ENCODE peak calls at places on chromosomes 12 and 14, in five cellular contexts. B is prostate gland, V is body of pancreas, A is upper lobe of left lung, L is testis. Y is an unnamed sample.

GRCh38 chr12:4701383-4701782 is 18.8 kb upstream of the GALNT8 start:
- DNase-seq in B (no peak), V (no peak), A (no peak), L (no peak), Y (no peak)

GRCh38 chr12:101076940-101077351 is 133.1 kb downstream of the SLC5A8 start:
- DNase-seq in B (no peak), V (no peak), A (no peak), L (no peak), Y (no peak)

GRCh38 chr14:64878775-64879634 is 702 bp downstream of the SPTB start:
- DNase-seq in B (no peak), V (peak; percentile 20), A (no peak), L (no peak), Y (peak; percentile 63)

GRCh38 chr12:122106891-122107660 is 28.5 kb downstream of the MLXIP start:
- DNase-seq in B (no peak), V (peak; percentile 57), A (peak; percentile 91), L (no peak), Y (no peak)

GRCh38 chr14:24734917-24735500 is 101.0 kb upstream of the GZMB start:
- DNase-seq in B (peak; percentile 71), V (peak; percentile 56), A (no peak), L (peak; percentile 64), Y (peak; percentile 65)

GRCh38 chr12:116524964-116525379 is 34.2 kb upstream of the MAP1LC3B2 start:
- DNase-seq in B (no peak), V (no peak), A (no peak), L (no peak), Y (no peak)

GRCh38 chr12:10170199-10170598 is 1.7 kb downstream of the OLR1 start:
- DNase-seq in B (no peak), V (no peak), A (no peak), L (no peak), Y (no peak)

GRCh38 chr12:51926064-51926632 is 18.8 kb downstream of the ACVRL1 start:
- DNase-seq in B (no peak), V (no peak), A (no peak), L (no peak), Y (peak; percentile 55)

GRCh38 chr12:98456583-98457573 is 58.5 kb upstream of the TMPO start:
- DNase-seq in B (peak; percentile 6), V (peak; percentile 63), A (peak; percentile 49), L (peak; percentile 66), Y (no peak)

GRCh38 chr12:68648179-68648578 is 37.5 kb downstream of the RAP1B start:
- DNase-seq in B (no peak), V (no peak), A (no peak), L (no peak), Y (no peak)

GRCh38 chr12:66708704-66709443 is 30.0 kb upstream of the GRIP1 start:
- DNase-seq in B (no peak), V (no peak), A (no peak), L (no peak), Y (no peak)

GRCh38 chr12:121085113-121085841 is 46.2 kb upstream of the OASL start:
- DNase-seq in B (no peak), V (no peak), A (no peak), L (no peak), Y (no peak)

GRCh38 chr14:105999361-106000028 is 473.1 kb downstream of the TMEM121 start:
- DNase-seq in B (no peak), V (peak; percentile 53), A (peak; percentile 34), L (peak; percentile 93), Y (peak; percentile 86)

GRCh38 chr14:100440207-100440631 is 117.1 kb downstream of the SLC25A47 start:
- DNase-seq in B (peak; percentile 87), V (peak; percentile 79), A (peak; percentile 82), L (peak; percentile 76), Y (peak; percentile 64)

GRCh38 chr14:21382886-21383847 is 652 bp downstream of the SUPT16H start:
- DNase-seq in B (peak; percentile 8), V (peak; percentile 28), A (peak; percentile 45), L (peak; percentile 62), Y (peak; percentile 72)
- TF ChIP-seq POLR2A in B (no peak), V (no peak), A (no peak), L (no peak), Y (no peak)

GRCh38 chr14:75025082-75025481 is 22.4 kb downstream of the EIF2B2 start:
- DNase-seq in B (no peak), V (no peak), A (peak; percentile 40), L (no peak), Y (no peak)
- TF ChIP-seq POLR2A in B (no peak), V (no peak), A (no peak), L (no peak), Y (no peak)

GRCh38 chr12:54019924-54020586 is 8.2 kb upstream of the HOXC6 start:
- DNase-seq in B (no peak), V (no peak), A (no peak), L (peak; percentile 58), Y (no peak)
- TF ChIP-seq POLR2A in B (no peak), V (no peak), A (no peak), L (no peak), Y (no peak)

GRCh38 chr12:12683725-12684124 is 12.3 kb downstream of the GPR19 start:
- DNase-seq in B (no peak), V (no peak), A (no peak), L (no peak), Y (no peak)

GRCh38 chr12:12685305-12685704 is 10.7 kb downstream of the GPR19 start:
- DNase-seq in B (no peak), V (no peak), A (no peak), L (no peak), Y (no peak)

GRCh38 chr12:12683298-12683697 is 12.7 kb downstream of the GPR19 start:
- DNase-seq in B (no peak), V (no peak), A (no peak), L (no peak), Y (no peak)

GRCh38 chr12:12686472-12686871 is 9.5 kb downstream of the GPR19 start:
- DNase-seq in B (no peak), V (no peak), A (no peak), L (no peak), Y (no peak)

GRCh38 chr12:12684375-12685106 is 11.4 kb downstream of the GPR19 start:
- DNase-seq in B (no peak), V (no peak), A (no peak), L (peak; percentile 53), Y (peak; percentile 39)
- TF ChIP-seq POLR2A in B (no peak), V (no peak), A (no peak), L (no peak), Y (no peak)

GRCh38 chr14:53109688-53110041 is 43.5 kb downstream of the DDHD1 start:
- DNase-seq in B (no peak), V (no peak), A (no peak), L (no peak), Y (no peak)

GRCh38 chr14:53108292-53108937 is 44.7 kb downstream of the DDHD1 start:
- DNase-seq in B (no peak), V (no peak), A (no peak), L (no peak), Y (no peak)

GRCh38 chr14:53110103-53110502 is 43.0 kb downstream of the DDHD1 start:
- DNase-seq in B (no peak), V (no peak), A (no peak), L (no peak), Y (peak; percentile 45)

GRCh38 chr14:53109028-53109687 is 44.0 kb downstream of the DDHD1 start:
- DNase-seq in B (no peak), V (no peak), A (no peak), L (no peak), Y (peak; percentile 75)

GRCh38 chr14:53113992-53114391 is 39.1 kb downstream of the DDHD1 start:
- DNase-seq in B (no peak), V (no peak), A (no peak), L (no peak), Y (peak; percentile 42)
- TF ChIP-seq POLR2A in B (no peak), V (no peak), A (no peak), L (no peak), Y (no peak)

GRCh38 chr12:26648066-26648465 is 184.9 kb downstream of the ITPR2 start:
- DNase-seq in B (no peak), V (no peak), A (no peak), L (no peak), Y (no peak)
- TF ChIP-seq POLR2A in B (no peak), V (no peak), A (no peak), L (no peak), Y (no peak)